ENCODE peak calls at places on chromosomes 7 and 10, in seven cellular contexts. L is HCT116, Q is HepG2, U is SK-N-SH, Y is K562, I is H1, H is GM12878. B is an unnamed sample.

GRCh38 chr10:47356708-47357107 is 8.5 kb downstream of the RBP3 start:
- DNase-seq in U (no peak), I (no peak), H (no peak), Y (no peak), Q (no peak), L (no peak), B (no peak)

GRCh38 chr10:30786131-30786530 is 156.6 kb upstream of the LYZL2 start:
- DNase-seq in Q (no peak), H (no peak), L (no peak), U (no peak), Y (no peak), I (no peak), B (no peak)

GRCh38 chr7:96508371-96508770 is 186.5 kb upstream of the SLC25A13 start:
- DNase-seq in U (peak; percentile 49), L (no peak), I (no peak), Q (no peak), Y (no peak), H (no peak), B (no peak)

GRCh38 chr10:84293574-84294016 is 34.8 kb upstream of the CCSER2 start:
- DNase-seq in L (no peak), Y (peak; percentile 92), Q (no peak), H (no peak), I (no peak), U (peak; percentile 33), B (no peak)

GRCh38 chr7:135508853-135509588 is 881 bp downstream of the CNOT4 start:
- DNase-seq in Y (no peak), Q (peak; percentile 38), L (no peak), U (peak; percentile 58), I (no peak), H (peak; percentile 13), B (no peak)

GRCh38 chr7:831596-832291 is 532 bp upstream of the SUN1 start:
- DNase-seq in L (peak; percentile 83), I (no peak), Q (peak; percentile 35), Y (peak; percentile 53), U (no peak), H (peak; percentile 64), B (peak; percentile 66)

GRCh38 chr10:62462456-62462855 is 88.3 kb downstream of the ZNF365 start:
- DNase-seq in Q (no peak), L (no peak), I (no peak), H (no peak), U (no peak), Y (no peak), B (no peak)

GRCh38 chr10:129725482-129725881 is 238.6 kb downstream of the EBF3 start:
- DNase-seq in I (no peak), Y (no peak), U (no peak), H (no peak), Q (no peak), L (no peak), B (no peak)

GRCh38 chr7:104275900-104276299 is 52.5 kb upstream of the LHFPL3 start:
- DNase-seq in I (no peak), Y (no peak), Q (peak; percentile 4), U (no peak), H (no peak), L (no peak), B (no peak)

GRCh38 chr7:32588657-32589056 is 93.4 kb downstream of the AVL9 start:
- DNase-seq in Y (no peak), I (no peak), Q (peak; percentile 36), L (no peak), U (no peak), H (no peak), B (no peak)

GRCh38 chr10:11874568-11875182 is 51.5 kb downstream of the PROSER2 start:
- DNase-seq in Q (peak; percentile 80), I (no peak), Y (peak; percentile 89), H (peak; percentile 8), L (peak; percentile 53), U (peak; percentile 77), B (peak; percentile 93)

GRCh38 chr7:91683823-91684222 is 196.7 kb downstream of the MTERF1 start:
- DNase-seq in Y (no peak), I (no peak), H (no peak), Q (no peak), U (peak; percentile 16), L (no peak), B (no peak)

GRCh38 chr10:60649485-60650271 is 128.6 kb upstream of the CDK1 start:
- DNase-seq in Q (no peak), U (no peak), L (no peak), Y (no peak), I (no peak), H (no peak), B (no peak)

GRCh38 chr10:8800426-8800825 is 745.9 kb downstream of the GATA3 start:
- DNase-seq in H (no peak), I (no peak), Y (no peak), L (no peak), U (peak; percentile 19), Q (no peak), B (no peak)

GRCh38 chr7:17043012-17043877 is 161.5 kb upstream of the AGR3 start:
- DNase-seq in I (no peak), L (no peak), U (no peak), Q (no peak), Y (no peak), H (no peak), B (no peak)

DNA sequence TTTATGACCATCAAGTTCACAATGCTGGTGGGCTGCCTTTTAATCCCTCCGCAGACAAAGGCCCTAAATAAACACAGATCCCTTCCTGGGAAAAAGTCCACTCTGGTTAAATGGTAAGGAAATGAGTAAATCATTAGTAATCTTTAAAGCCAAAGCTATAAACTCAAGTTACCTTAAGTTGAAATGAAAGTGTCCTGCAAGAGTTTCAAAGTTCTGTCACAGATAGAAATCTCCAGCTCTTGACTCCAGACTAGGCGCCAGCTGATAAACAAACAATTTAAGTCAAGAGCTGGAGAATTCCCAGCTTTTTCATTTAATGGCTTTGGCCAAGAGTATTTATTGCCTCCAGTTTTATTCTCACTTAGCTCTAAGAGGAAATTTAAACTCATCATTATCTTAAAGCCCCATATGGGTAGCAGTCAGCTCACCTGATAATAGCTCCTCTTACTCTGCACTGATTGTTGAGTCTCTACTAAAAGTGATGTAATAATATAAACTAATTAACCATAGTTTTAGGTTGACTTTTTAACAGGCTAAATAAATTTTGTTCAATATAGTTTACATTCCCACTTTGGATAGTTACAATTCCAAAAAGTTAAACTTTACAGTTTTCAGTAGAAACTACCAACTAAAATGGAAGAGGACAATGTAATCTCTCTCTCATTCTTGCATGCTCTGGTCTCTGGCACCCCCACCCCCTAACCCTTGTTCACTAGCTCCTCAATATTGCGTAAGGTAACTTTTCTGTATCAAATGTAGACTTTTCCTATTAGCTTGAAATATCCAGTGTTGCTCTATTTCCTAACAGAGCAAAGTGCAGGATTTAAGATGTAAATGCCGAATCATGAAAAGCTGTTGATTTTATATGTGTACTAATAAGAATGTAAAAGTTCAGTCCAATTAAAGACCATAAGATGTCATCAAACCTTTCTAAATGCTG is 56.1 kb downstream of the HIBADH start:
- DNase-seq in H (no peak), U (no peak), L (no peak), I (no peak), Y (no peak), Q (peak; percentile 79), B (no peak)
- TF ChIP-seq JUND in H (no peak), U (peak; percentile 52), L (no peak), I (no peak), Y (no peak), Q (no peak), B (no peak)

GRCh38 chr10:103764296-103765088 is 90.9 kb downstream of the SH3PXD2A start:
- DNase-seq in U (no peak), L (no peak), Q (no peak), I (no peak), Y (no peak), H (no peak), B (no peak)

GRCh38 chr10:103765168-103765567 is 90.2 kb downstream of the SH3PXD2A start:
- DNase-seq in L (no peak), Y (no peak), I (no peak), Q (peak; percentile 34), H (no peak), U (no peak), B (no peak)

GRCh38 chr10:103767756-103768155 is 87.6 kb downstream of the SH3PXD2A start:
- DNase-seq in I (no peak), Y (no peak), Q (no peak), U (no peak), L (no peak), H (no peak), B (no peak)

GRCh38 chr10:103766751-103767509 is 88.4 kb downstream of the SH3PXD2A start:
- DNase-seq in Q (no peak), I (no peak), H (no peak), U (no peak), Y (no peak), L (no peak), B (no peak)

GRCh38 chr10:103765981-103766380 is 89.4 kb downstream of the SH3PXD2A start:
- DNase-seq in U (no peak), Q (no peak), L (no peak), H (no peak), I (no peak), Y (no peak), B (no peak)
- TF ChIP-seq JUND in U (no peak), Q (no peak), L (no peak), H (no peak), I (no peak), Y (no peak), B (no peak)

DNA sequence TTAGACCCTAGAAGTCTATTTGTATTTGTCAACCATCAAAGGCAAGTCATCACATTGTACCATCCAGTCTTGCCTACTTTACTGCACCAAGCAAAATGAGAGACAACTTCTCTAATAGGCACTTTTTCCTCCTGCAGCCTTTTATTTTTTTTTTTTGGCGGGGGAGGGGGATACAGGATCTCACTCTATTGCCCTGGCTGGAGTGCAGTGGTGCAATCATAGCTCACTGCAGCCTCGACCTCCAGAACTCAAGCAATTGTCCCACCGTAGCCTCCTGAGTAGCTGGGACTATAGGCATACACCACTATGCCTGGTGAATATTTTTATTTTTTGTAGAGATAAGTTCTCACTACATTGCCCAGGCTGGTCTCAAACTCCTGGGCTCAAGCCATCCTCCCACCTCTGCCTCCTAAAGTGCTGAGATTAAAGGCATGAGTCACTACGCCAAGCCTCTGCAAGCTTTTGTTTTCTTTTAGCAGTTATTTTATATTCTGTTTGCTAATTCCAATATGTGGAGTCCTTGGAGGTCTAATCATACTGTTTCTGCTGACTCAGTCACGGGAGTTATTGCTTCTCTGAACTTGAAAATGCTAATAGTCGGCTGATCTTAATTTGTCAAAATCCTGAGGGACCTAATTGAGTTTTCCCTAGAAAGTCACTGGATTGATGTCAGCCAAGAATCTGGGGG is 14.2 kb downstream of the KPNA7 start:
- DNase-seq in U (no peak), Q (no peak), I (no peak), L (no peak), H (no peak), Y (no peak), B (no peak)
- TF ChIP-seq JUND in U (no peak), Q (no peak), I (no peak), L (no peak), H (no peak), Y (no peak), B (no peak)

DNA sequence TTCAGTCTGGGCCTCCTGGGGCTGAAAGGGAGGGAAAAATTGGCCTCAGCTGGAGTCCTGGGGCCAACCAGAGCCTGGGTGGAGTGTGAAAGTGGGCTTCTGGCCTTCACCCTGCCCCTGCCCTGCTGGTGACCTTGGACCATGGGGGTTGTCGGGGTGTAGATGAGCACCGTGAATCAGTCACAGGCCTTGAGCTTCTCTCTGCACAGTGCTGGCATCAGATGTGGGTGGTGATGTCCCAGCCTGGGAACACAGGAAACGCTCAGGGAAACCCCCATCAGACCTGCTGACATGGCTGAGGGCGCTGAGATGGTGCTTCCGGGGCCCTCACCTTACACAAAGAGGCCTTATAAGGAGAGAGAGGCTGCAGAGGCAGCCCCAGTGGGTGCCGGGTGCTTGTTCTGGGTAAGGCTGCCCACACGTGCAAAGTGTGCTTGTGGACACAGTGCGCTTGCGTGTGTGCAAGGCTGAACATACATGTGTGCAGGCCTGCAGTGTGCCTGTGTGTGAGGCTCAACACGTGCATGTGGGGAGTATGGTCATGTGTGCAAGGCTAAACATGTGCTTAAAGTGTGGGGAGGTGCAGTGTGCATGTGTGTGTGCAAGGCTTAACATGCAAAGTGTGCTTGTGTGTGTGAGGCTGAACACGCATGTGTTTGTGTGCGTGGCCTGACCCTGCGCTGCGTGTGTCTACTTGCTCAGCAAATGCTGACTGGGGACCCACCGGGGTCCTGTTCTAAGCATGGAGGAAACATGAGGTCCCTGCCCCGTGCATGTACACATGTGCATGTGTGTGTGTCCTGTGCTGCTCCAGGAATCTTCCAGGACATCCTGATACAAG is 6.5 kb downstream of the ARPC1B start:
- DNase-seq in U (peak; percentile 30), Q (peak; percentile 72), I (no peak), H (peak; percentile 88), Y (no peak), L (no peak), B (no peak)
- TF ChIP-seq JUND in U (no peak), Q (no peak), I (no peak), H (no peak), Y (no peak), L (no peak), B (no peak)

B was measured in T47D.